ENCODE peak calls at places on chromosomes 16 and 17, in eight cellular contexts. U, A, C, W, P, M, R and D are unnamed samples.

GRCh38 chr16:1105888-1106620 is 10.0 kb upstream of the C1QTNF8 start:
- DNase-seq in U (peak; percentile 86), A (peak; percentile 64), C (peak; percentile 47), W (peak; percentile 88), P (peak; percentile 78), M (no peak), R (peak; percentile 69), D (no peak)

GRCh38 chr17:44911133-44912001 is 3.9 kb downstream of the GFAP start:
- DNase-seq in U (peak; percentile 85), A (peak; percentile 48), C (peak; percentile 58), W (peak; percentile 57), P (no peak), M (peak; percentile 16), R (peak; percentile 50), D (peak; percentile 60)

GRCh38 chr17:68955181-68955841 is at the start of gene ABCA8:
- DNase-seq in U (peak; percentile 71), A (no peak), C (no peak), W (peak; percentile 56), P (no peak), M (no peak), R (no peak), D (no peak)

GRCh38 chr17:14269473-14269872 is 31.4 kb upstream of the HS3ST3B1 start:
- DNase-seq in U (no peak), A (no peak), C (no peak), W (no peak), P (no peak), M (no peak), R (no peak), D (no peak)

GRCh38 chr16:2852003-2852730 is 5.8 kb downstream of the PRSS22 start:
- DNase-seq in U (no peak), A (no peak), C (no peak), W (no peak), P (no peak), M (no peak), R (no peak), D (no peak)

GRCh38 chr17:2400474-2400866 is 390 bp downstream of the MNT start:
- DNase-seq in U (peak; percentile 70), A (peak; percentile 27), C (peak; percentile 48), W (peak; percentile 69), P (no peak), M (peak; percentile 47), R (peak; percentile 69), D (no peak)

GRCh38 chr17:64685705-64686104 is 23.6 kb upstream of the SMURF2 start:
- DNase-seq in U (no peak), A (peak; percentile 1), C (no peak), W (no peak), P (no peak), M (no peak), R (no peak), D (no peak)

GRCh38 chr17:74769856-74770497 is 6.2 kb downstream of the NAT9 start:
- DNase-seq in U (peak; percentile 74), A (no peak), C (no peak), W (no peak), P (no peak), M (no peak), R (peak; percentile 39), D (no peak)

GRCh38 chr16:12760819-12761611 is 42.7 kb downstream of the CPPED1 start:
- DNase-seq in U (no peak), A (no peak), C (no peak), W (no peak), P (no peak), M (no peak), R (no peak), D (no peak)

GRCh38 chr17:21213491-21214014 is 408 bp downstream of the TMEM11 start:
- DNase-seq in U (peak; percentile 55), A (no peak), C (no peak), W (no peak), P (peak; percentile 68), M (no peak), R (no peak), D (no peak)

GRCh38 chr16:5064915-5065314 is 841 bp downstream of the C16orf89 start:
- DNase-seq in U (no peak), A (no peak), C (no peak), W (no peak), P (no peak), M (no peak), R (no peak), D (no peak)

GRCh38 chr16:82091225-82091624 is 56.2 kb downstream of the HSD17B2 start:
- DNase-seq in U (no peak), A (peak; percentile 23), C (no peak), W (no peak), P (no peak), M (no peak), R (no peak), D (no peak)

GRCh38 chr16:88926374-88926990 is 50.5 kb downstream of the CBFA2T3 start:
- DNase-seq in U (peak; percentile 95), A (peak; percentile 21), C (no peak), W (no peak), P (no peak), M (no peak), R (no peak), D (no peak)

GRCh38 chr17:82551779-82552457 is 32.4 kb downstream of the FOXK2 start:
- DNase-seq in U (peak; percentile 85), A (peak; percentile 77), C (peak; percentile 69), W (peak; percentile 78), P (peak; percentile 91), M (peak; percentile 64), R (peak; percentile 68), D (no peak)

GRCh38 chr16:31181102-31181830 is 1.3 kb downstream of the FUS start:
- DNase-seq in U (peak; percentile 57), A (peak; percentile 30), C (peak; percentile 36), W (peak; percentile 38), P (no peak), M (no peak), R (no peak), D (no peak)

GRCh38 chr16:48627148-48627547 is 17.2 kb upstream of the N4BP1 start:
- DNase-seq in U (no peak), A (no peak), C (no peak), W (no peak), P (no peak), M (no peak), R (no peak), D (no peak)

GRCh38 chr16:28975158-28975603 is 603 bp downstream of the SPNS1 start:
- DNase-seq in U (no peak), A (no peak), C (no peak), W (no peak), P (no peak), M (no peak), R (no peak), D (no peak)
- H3K27ac ChIP-seq in U (peak overlapping the region; percentile 56), A (no peak overlapping the region), C (peak overlapping the region; percentile 89), W (no peak overlapping the region), P (peak overlapping the region; percentile 80), M (peak overlapping the region; percentile 71), R (no peak overlapping the region), D (no peak overlapping the region)

DNA sequence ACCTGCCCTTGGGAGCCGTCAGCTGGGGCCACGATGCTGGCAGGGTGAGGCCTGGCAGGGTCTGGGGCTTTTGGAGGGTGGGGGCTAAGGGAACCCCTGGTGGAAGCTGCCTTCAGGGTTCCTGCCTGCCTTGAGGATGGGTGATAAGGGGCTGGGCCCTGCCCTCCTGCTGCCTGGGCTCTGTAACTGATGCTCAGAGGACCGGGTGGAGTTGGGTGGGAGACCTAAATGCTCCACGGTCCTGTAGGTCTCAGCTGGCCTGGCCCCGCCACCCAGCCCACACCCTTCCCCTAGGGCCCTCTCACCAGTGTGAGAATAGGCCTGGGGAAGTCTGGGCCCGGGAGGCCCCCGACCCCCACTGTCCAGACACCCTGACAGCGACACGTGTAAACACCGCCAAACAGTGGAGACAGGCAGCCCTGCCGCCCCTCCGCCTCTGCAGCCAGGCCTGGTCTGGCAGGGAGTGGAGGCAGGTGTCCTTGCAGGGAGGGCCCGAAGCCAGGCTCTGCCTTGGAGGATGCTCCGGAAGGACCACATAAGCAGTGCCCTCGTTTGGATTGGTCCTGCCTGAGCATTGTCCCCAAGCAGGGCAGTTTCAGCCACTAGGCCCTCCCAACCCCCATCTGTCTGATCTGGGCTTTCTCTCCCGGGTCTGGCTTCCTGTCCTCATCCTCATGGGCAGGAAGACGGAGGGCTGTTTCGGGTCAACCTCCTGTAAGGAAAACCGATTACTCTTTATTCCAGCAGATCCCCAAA is 6.5 kb upstream of the BAHCC1 start:
- DNase-seq in U (peak; percentile 75), A (no peak), C (no peak), W (peak; percentile 56), P (no peak), M (no peak), R (no peak), D (no peak)
- H3K4me1 ChIP-seq in U (peaks cover 35% of the 10 kb centered on the region), A (peaks cover 27% of the 10 kb centered on the region), C (peaks cover 81% of the 10 kb centered on the region), W (peaks cover 24% of the 10 kb centered on the region), P (peaks cover 13% of the 10 kb centered on the region), M (peaks cover 10% of the 10 kb centered on the region), R (peaks cover 22% of the 10 kb centered on the region), D (peaks cover 10% of the 10 kb centered on the region)

DNA sequence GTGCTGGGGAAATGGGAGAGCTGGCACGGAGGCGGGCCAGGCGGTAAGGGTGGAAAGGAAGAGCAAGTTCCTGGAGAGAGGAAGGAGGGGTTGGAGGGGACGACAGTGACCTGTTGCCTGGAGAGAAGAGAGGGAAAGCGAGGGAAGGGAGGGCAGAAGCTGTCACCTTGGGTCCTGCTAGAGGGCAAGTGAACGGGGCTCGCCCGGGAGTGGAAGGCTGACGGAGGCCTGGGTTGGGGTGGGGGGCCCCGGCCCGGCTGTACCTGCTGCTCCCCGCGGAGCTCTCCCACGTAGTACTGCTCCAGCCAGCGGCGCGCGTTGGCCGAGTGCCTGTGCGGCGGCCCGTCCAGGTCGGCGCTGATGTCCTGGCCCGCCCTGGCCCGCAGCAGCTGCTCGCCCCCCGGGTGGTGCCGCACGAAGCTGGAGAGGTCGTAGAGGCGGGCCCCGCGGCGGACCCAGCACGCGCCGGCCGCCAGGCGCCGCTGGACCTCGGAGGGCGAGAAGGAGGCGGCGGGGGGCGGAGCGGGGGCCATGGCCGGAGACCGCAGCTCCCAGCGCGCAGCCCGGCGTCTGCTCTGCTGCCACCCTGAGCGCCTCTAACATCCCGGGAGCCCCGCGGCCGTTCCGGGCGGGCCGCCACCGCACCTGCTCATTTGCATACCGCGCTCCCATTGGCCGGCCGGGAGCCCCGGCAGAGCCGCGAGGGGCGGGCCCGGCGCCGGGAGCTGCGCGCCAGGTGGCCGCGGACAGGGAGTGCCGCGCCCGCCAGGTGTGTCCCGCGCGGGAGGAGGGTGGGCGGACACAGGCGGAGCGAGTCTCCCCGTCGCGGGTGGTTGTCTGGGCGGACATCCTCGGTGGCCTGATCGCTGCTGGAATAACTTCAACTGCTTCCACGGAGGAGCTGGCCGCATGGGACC is at the start of gene FA2H:
- DNase-seq in U (peak; percentile 89), A (peak; percentile 88), C (peak; percentile 49), W (peak; percentile 43), P (peak; percentile 64), M (peak; percentile 58), R (peak; percentile 95), D (no peak)
- H3K4me3 ChIP-seq in U (no peak within 1 kb of the TSS), A (peak within 1 kb of the TSS; percentile 74), C (peak within 1 kb of the TSS; percentile 64), W (peak within 1 kb of the TSS; percentile 39), P (peak within 1 kb of the TSS; percentile 45), M (peak within 1 kb of the TSS; percentile 42), R (peak within 1 kb of the TSS; percentile 77), D (peak within 1 kb of the TSS; percentile 34)

DNA sequence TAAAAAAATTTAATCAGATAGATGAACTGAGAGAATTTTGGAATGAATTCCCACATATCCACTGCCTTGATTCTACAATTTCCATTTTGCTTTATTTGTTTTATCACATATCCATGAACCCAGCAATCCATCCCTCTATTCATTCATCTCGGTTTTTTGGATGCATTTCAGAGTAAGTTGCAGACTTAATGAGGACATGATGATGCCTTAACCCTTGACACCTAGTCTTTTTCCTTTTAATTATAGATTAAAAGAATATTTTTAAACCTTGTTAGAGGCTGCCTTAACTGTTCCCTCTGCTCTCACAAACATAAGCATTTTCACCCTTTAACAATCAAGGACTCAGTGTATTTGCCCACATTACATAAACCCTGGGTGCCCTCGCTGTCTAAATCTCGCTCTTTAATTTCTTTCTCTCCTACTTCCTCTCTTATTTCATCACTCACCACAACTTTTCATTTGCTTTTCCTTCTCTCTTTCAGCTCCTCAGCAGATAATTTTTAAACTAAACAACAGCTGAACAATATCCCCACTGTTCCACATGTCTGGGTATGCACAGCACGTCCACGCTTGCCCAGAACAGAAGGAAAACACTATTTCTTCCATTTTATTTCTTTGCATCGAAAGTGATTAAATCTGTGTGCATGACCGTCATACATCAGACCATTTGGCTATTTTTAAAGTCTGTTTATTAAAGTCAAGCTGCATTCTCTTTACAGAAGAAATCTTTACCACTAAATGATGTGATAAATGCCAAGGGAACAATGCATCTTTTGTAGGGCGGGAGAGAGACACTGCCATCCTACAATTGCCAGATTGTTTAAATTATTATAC is 39.9 kb downstream of the IQCK start:
- DNase-seq in U (no peak), A (no peak), C (no peak), W (no peak), P (peak; percentile 1), M (no peak), R (no peak), D (no peak)
- H3K27ac ChIP-seq in U (no peak overlapping the region), A (no peak overlapping the region), C (no peak overlapping the region), W (no peak overlapping the region), P (no peak overlapping the region), M (no peak overlapping the region), R (no peak overlapping the region), D (no peak overlapping the region)